ENCODE peak calls at places on chromosome 16, in seven cellular contexts. O, A, X, J, I, U and Y are unnamed samples.

GRCh38 chr16:57145046-57145963 is 40.5 kb downstream of the PSME3IP1 start:
- DNase-seq in O (no peak), A (no peak), U (no peak), I (no peak), X (no peak), J (no peak), Y (no peak)

GRCh38 chr16:85395913-85396878 is 216.9 kb upstream of the GSE1 start:
- DNase-seq in J (peak), O (no peak), I (peak), A (no peak), X (peak), U (peak), Y (peak)

GRCh38 chr16:10067406-10067805 is 114.8 kb downstream of the GRIN2A start:
- DNase-seq in X (no peak), J (no peak), I (no peak), A (no peak), U (no peak), O (no peak), Y (no peak)

GRCh38 chr16:82061861-82062525 is 26.9 kb downstream of the HSD17B2 start:
- DNase-seq in U (peak), I (no peak), X (no peak), O (peak), J (no peak), A (no peak), Y (peak)

GRCh38 chr16:77584205-77584859 is 138.0 kb upstream of the NUDT7 start:
- DNase-seq in J (no peak), I (peak), O (peak), U (peak), X (no peak), A (peak), Y (peak)

GRCh38 chr16:67184453-67185002 is 765 bp upstream of the MATCAP1 start:
- DNase-seq in A (no peak), J (no peak), O (no peak), U (no peak), I (peak), X (peak), Y (no peak)

GRCh38 chr16:50645858-50646257 is 35.3 kb downstream of the SNX20 start:
- DNase-seq in O (no peak), I (no peak), J (no peak), X (no peak), U (no peak), A (no peak), Y (no peak)

GRCh38 chr16:13333336-13333735 is 431.9 kb downstream of the SHISA9 start:
- DNase-seq in I (no peak), O (no peak), J (no peak), U (no peak), A (no peak), X (no peak), Y (no peak)

GRCh38 chr16:2532494-2533141 is 1.4 kb upstream of the CEMP1 start:
- DNase-seq in X (peak), I (peak), U (peak), O (peak), A (peak), J (peak), Y (peak)

GRCh38 chr16:47316686-47317085 is 144.2 kb downstream of the ITFG1 start:
- DNase-seq in O (no peak), I (no peak), U (no peak), X (no peak), A (no peak), J (no peak), Y (no peak)

GRCh38 chr16:6105115-6105514 is 1007.5 kb upstream of the EEF2KMT start:
- DNase-seq in I (no peak), U (no peak), X (no peak), J (no peak), A (no peak), O (no peak), Y (no peak)

GRCh38 chr16:53576228-53576627 is 73.2 kb upstream of the AKTIP start:
- DNase-seq in O (no peak), U (no peak), J (no peak), X (no peak), A (no peak), I (no peak), Y (no peak)

GRCh38 chr16:4064950-4065352 is 51.3 kb downstream of the ADCY9 start:
- DNase-seq in I (no peak), J (no peak), U (no peak), A (no peak), O (no peak), X (no peak), Y (no peak)
- H3K27ac ChIP-seq in I (no peak), J (peak), U (no peak), A (no peak), O (no peak), X (no peak), Y (no peak)

DNA sequence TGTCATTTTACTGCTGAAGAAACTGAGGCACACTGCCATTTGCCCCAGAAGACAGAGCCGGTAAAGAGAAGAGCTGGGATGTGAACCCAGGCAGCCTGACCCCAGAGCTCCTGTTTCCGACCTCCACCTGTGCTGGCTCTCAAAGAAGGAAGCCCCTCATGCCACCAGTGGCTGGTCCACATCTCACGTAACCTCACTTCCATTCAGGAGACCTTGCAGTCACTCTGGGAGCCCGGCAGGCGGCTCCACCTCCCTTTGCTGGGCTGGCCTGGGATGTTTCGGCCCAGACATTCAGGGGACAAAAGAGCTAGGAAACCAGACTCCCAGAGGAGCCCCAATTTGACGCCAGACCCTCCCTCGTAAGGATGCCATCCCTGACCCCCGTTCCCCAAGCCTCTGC is 2.9 kb downstream of the TAF1C start:
- DNase-seq in X (no peak), O (no peak), A (no peak), J (no peak), I (no peak), U (no peak), Y (no peak)
- TF ChIP-seq CTCF in X (peak), O (no peak), A (peak), J (peak), I (peak), U (no peak), Y (no peak)

GRCh38 chr16:86459266-86459665 is 51.1 kb upstream of the FOXF1 start:
- DNase-seq in J (no peak), A (no peak), O (no peak), X (no peak), U (no peak), I (no peak), Y (no peak)
- H3K27ac ChIP-seq in J (no peak), A (no peak), O (no peak), X (no peak), U (peak), I (no peak), Y (no peak)

DNA sequence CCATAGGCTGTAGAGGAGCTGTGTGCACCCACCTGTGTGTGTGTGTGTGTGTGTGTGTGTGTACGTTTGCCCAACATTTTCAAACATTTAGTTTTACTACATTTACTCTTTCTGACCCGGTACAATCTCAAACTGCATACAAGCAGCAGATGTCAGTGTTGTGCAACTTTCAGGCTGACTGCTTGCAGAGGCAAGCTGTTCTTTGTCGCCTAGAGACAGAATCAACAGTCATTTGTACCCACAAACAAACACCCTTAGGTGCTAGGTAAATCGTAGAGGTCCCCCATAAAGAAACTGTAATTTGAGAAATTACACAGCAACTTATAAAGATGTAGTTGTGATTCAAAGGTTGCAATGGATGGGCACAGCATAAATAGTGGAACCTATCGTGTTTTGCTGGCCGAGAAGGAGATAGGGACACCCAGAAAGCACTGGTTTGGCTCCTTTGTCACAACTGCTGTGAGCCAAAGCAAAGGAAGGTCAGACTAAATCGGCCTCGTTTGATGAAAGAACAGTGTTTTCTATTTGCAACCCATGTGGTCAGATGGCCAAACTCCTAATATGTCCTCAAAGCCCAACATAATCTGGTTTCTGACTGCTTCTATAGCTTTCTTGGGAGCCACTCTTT is 478.4 kb downstream of the TOX3 start:
- DNase-seq in J (no peak), X (no peak), U (peak), A (no peak), O (no peak), I (no peak), Y (peak)
- TF ChIP-seq CTCF in J (no peak), X (peak), U (peak), A (no peak), O (no peak), I (no peak), Y (peak)

GRCh38 chr16:68785715-68786114 is 48.6 kb downstream of the CDH1 start:
- DNase-seq in X (no peak), J (no peak), U (no peak), A (no peak), O (no peak), I (no peak), Y (no peak)
- H3K27ac ChIP-seq in X (no peak), J (no peak), U (no peak), A (no peak), O (no peak), I (no peak), Y (peak)

GRCh38 chr16:5025171-5025632 is 8.5 kb downstream of the NAGPA start:
- DNase-seq in I (peak), X (peak), A (no peak), J (no peak), U (no peak), O (no peak), Y (no peak)
- TF ChIP-seq CTCF in I (no peak), X (peak), A (no peak), J (peak), U (peak), O (no peak), Y (no peak)

GRCh38 chr16:88685156-88686061 is 898 bp downstream of the SNAI3 start:
- DNase-seq in O (no peak), A (peak), X (no peak), I (no peak), U (peak), J (peak), Y (peak)
- H3K27ac ChIP-seq in O (peak), A (no peak), X (peak), I (no peak), U (no peak), J (peak), Y (peak)